ENCODE peak calls at places on chromosome 3, in nine cellular contexts. One of them, this sample, is unnamed. For H3K36me3 and H3K27me3, the result is how much of the 10 kb centered on the place peaks cover.

GRCh38 chr3:122533931-122534334 is 19.2 kb upstream of the KPNA1 start:
- DNase-seq in heart right ventricle: no peak
- DNase-seq in small intestine: peak
- DNase-seq in CD8-positive, alpha-beta memory T cell: no peak
- DNase-seq in WERI-Rb-1: no peak
- DNase-seq in cardiac muscle cell: no peak
- DNase-seq in upper lobe of right lung: no peak
- DNase-seq in psoas muscle: no peak
- DNase-seq in H7: no peak
- DNase-seq in this sample: peak

GRCh38 chr3:5012398-5012797 is 33.2 kb downstream of the BHLHE40 start:
- DNase-seq in WERI-Rb-1: no peak
- DNase-seq in H7: no peak
- DNase-seq in psoas muscle: no peak
- DNase-seq in CD8-positive, alpha-beta memory T cell: no peak
- DNase-seq in small intestine: no peak
- DNase-seq in cardiac muscle cell: no peak
- DNase-seq in heart right ventricle: no peak
- DNase-seq in upper lobe of right lung: peak
- DNase-seq in this sample: no peak

GRCh38 chr3:68116580-68116979 is 462.2 kb upstream of the SUCLG2 start:
- DNase-seq in CD8-positive, alpha-beta memory T cell: no peak
- DNase-seq in cardiac muscle cell: no peak
- DNase-seq in heart right ventricle: no peak
- DNase-seq in H7: no peak
- DNase-seq in psoas muscle: no peak
- DNase-seq in upper lobe of right lung: no peak
- DNase-seq in WERI-Rb-1: no peak
- DNase-seq in small intestine: no peak
- DNase-seq in this sample: no peak

GRCh38 chr3:40191850-40192448 is 117.6 kb upstream of the EIF1B start:
- DNase-seq in WERI-Rb-1: peak
- DNase-seq in CD8-positive, alpha-beta memory T cell: peak
- DNase-seq in heart right ventricle: peak
- DNase-seq in psoas muscle: no peak
- DNase-seq in small intestine: peak
- DNase-seq in cardiac muscle cell: peak
- DNase-seq in H7: peak
- DNase-seq in upper lobe of right lung: no peak
- DNase-seq in this sample: peak

GRCh38 chr3:53570709-53571108 is 76.3 kb downstream of the CACNA1D start:
- DNase-seq in heart right ventricle: no peak
- DNase-seq in H7: no peak
- DNase-seq in small intestine: peak
- DNase-seq in upper lobe of right lung: peak
- DNase-seq in cardiac muscle cell: no peak
- DNase-seq in psoas muscle: no peak
- DNase-seq in CD8-positive, alpha-beta memory T cell: no peak
- DNase-seq in WERI-Rb-1: no peak
- DNase-seq in this sample: peak

GRCh38 chr3:150410311-150411105 is 2.4 kb downstream of the TSC22D2 start:
- DNase-seq in CD8-positive, alpha-beta memory T cell: peak
- DNase-seq in WERI-Rb-1: peak
- DNase-seq in cardiac muscle cell: peak
- DNase-seq in upper lobe of right lung: peak
- DNase-seq in small intestine: peak
- DNase-seq in psoas muscle: peak
- DNase-seq in H7: peak
- DNase-seq in heart right ventricle: peak
- DNase-seq in this sample: no peak

GRCh38 chr3:127304121-127304744 is 16.4 kb upstream of the PRR20G start:
- DNase-seq in psoas muscle: no peak
- DNase-seq in cardiac muscle cell: peak
- DNase-seq in WERI-Rb-1: peak
- DNase-seq in heart right ventricle: no peak
- DNase-seq in H7: peak
- DNase-seq in CD8-positive, alpha-beta memory T cell: no peak
- DNase-seq in upper lobe of right lung: peak
- DNase-seq in small intestine: peak
- DNase-seq in this sample: no peak

GRCh38 chr3:184333700-184334099 is 3.7 kb upstream of the FAM131A start:
- DNase-seq in WERI-Rb-1: no peak
- DNase-seq in heart right ventricle: no peak
- DNase-seq in CD8-positive, alpha-beta memory T cell: no peak
- DNase-seq in cardiac muscle cell: no peak
- DNase-seq in H7: no peak
- DNase-seq in upper lobe of right lung: no peak
- DNase-seq in psoas muscle: peak
- DNase-seq in small intestine: no peak
- DNase-seq in this sample: no peak

GRCh38 chr3:50299929-50300680 is 900 bp upstream of the HYAL3 start:
- DNase-seq in cardiac muscle cell: no peak
- DNase-seq in CD8-positive, alpha-beta memory T cell: no peak
- DNase-seq in upper lobe of right lung: no peak
- DNase-seq in WERI-Rb-1: no peak
- DNase-seq in H7: no peak
- DNase-seq in heart right ventricle: no peak
- DNase-seq in small intestine: peak
- DNase-seq in psoas muscle: peak
- DNase-seq in this sample: no peak

GRCh38 chr3:37282996-37283395 is 108.6 kb upstream of the LRRFIP2 start:
- DNase-seq in WERI-Rb-1: no peak
- DNase-seq in heart right ventricle: no peak
- DNase-seq in psoas muscle: no peak
- DNase-seq in cardiac muscle cell: no peak
- DNase-seq in H7: no peak
- DNase-seq in small intestine: no peak
- DNase-seq in upper lobe of right lung: no peak
- DNase-seq in CD8-positive, alpha-beta memory T cell: no peak
- DNase-seq in this sample: no peak

GRCh38 chr3:156817931-156818765 is 8.0 kb upstream of the LEKR1 start:
- DNase-seq in small intestine: no peak
- DNase-seq in psoas muscle: no peak
- DNase-seq in cardiac muscle cell: no peak
- DNase-seq in WERI-Rb-1: no peak
- DNase-seq in upper lobe of right lung: no peak
- DNase-seq in CD8-positive, alpha-beta memory T cell: no peak
- DNase-seq in heart right ventricle: no peak
- DNase-seq in H7: no peak
- DNase-seq in this sample: no peak

GRCh38 chr3:11898611-11899325 is 52.1 kb upstream of the TAMM41 start:
- DNase-seq in WERI-Rb-1: no peak
- DNase-seq in upper lobe of right lung: no peak
- DNase-seq in CD8-positive, alpha-beta memory T cell: no peak
- DNase-seq in psoas muscle: no peak
- DNase-seq in heart right ventricle: no peak
- DNase-seq in H7: no peak
- DNase-seq in small intestine: no peak
- DNase-seq in cardiac muscle cell: no peak
- DNase-seq in this sample: no peak

GRCh38 chr3:130748981-130749380 is 2.4 kb upstream of the PIK3R4 start:
- DNase-seq in cardiac muscle cell: no peak
- DNase-seq in upper lobe of right lung: no peak
- DNase-seq in CD8-positive, alpha-beta memory T cell: no peak
- DNase-seq in psoas muscle: no peak
- DNase-seq in small intestine: no peak
- DNase-seq in H7: no peak
- DNase-seq in heart right ventricle: no peak
- DNase-seq in WERI-Rb-1: no peak
- DNase-seq in this sample: no peak

GRCh38 chr3:141454055-141454454 is 32.8 kb upstream of the RASA2 start:
- DNase-seq in heart right ventricle: no peak
- DNase-seq in CD8-positive, alpha-beta memory T cell: no peak
- DNase-seq in psoas muscle: no peak
- DNase-seq in H7: no peak
- DNase-seq in cardiac muscle cell: no peak
- DNase-seq in small intestine: no peak
- DNase-seq in upper lobe of right lung: no peak
- DNase-seq in WERI-Rb-1: no peak
- DNase-seq in this sample: no peak

GRCh38 chr3:46280105-46280797 is 38.0 kb downstream of the CCR3 start:
- DNase-seq in heart right ventricle: no peak
- DNase-seq in psoas muscle: no peak
- DNase-seq in H7: no peak
- DNase-seq in CD8-positive, alpha-beta memory T cell: peak
- DNase-seq in upper lobe of right lung: no peak
- DNase-seq in cardiac muscle cell: no peak
- DNase-seq in small intestine: peak
- DNase-seq in WERI-Rb-1: no peak
- DNase-seq in this sample: no peak

GRCh38 chr3:56467108-56467507 is 1.2 kb downstream of the ERC2 start:
- DNase-seq in H7: peak
- DNase-seq in psoas muscle: peak
- DNase-seq in cardiac muscle cell: peak
- DNase-seq in heart right ventricle: peak
- DNase-seq in CD8-positive, alpha-beta memory T cell: no peak
- DNase-seq in small intestine: peak
- DNase-seq in upper lobe of right lung: peak
- DNase-seq in WERI-Rb-1: peak
- DNase-seq in this sample: no peak

GRCh38 chr3:107662109-107662477 is 139.3 kb downstream of the BBX start:
- DNase-seq in CD8-positive, alpha-beta memory T cell: no peak
- DNase-seq in WERI-Rb-1: no peak
- DNase-seq in small intestine: no peak
- DNase-seq in heart right ventricle: peak
- DNase-seq in cardiac muscle cell: no peak
- DNase-seq in psoas muscle: no peak
- DNase-seq in H7: no peak
- DNase-seq in upper lobe of right lung: no peak
- DNase-seq in this sample: no peak

GRCh38 chr3:149398296-149398695 is 20.8 kb upstream of the TM4SF1 start:
- DNase-seq in upper lobe of right lung: no peak
- DNase-seq in heart right ventricle: no peak
- DNase-seq in H7: no peak
- DNase-seq in WERI-Rb-1: no peak
- DNase-seq in psoas muscle: no peak
- DNase-seq in cardiac muscle cell: no peak
- DNase-seq in CD8-positive, alpha-beta memory T cell: no peak
- DNase-seq in small intestine: no peak
- DNase-seq in this sample: no peak

DNA sequence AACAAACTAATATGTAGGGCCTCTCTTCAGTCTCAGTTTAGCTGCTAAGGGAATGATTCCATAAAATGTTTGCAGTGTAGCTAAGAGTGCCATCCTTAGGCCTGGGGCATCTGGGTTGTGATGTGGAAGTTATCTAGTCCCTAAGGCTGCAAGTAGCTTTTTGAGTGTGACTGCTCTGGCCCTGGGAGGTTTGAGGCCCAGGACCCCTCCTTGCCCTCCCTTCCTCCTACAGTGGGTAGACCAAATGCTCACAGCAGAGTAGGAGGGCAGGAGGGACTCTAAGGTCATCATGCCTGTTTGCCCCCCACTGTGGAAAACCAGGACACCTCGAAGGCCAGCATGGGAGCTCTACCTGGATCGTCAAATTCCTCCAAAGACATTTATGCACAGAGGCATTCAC is 115.0 kb downstream of the EPHB1 start:
- DNase-seq in heart right ventricle: no peak
- DNase-seq in upper lobe of right lung: no peak
- DNase-seq in cardiac muscle cell: no peak
- DNase-seq in small intestine: no peak
- DNase-seq in CD8-positive, alpha-beta memory T cell: no peak
- DNase-seq in H7: no peak
- DNase-seq in WERI-Rb-1: no peak
- DNase-seq in psoas muscle: no peak
- DNase-seq in this sample: no peak
- H3K36me3 ChIP-seq in heart right ventricle: under half
- H3K36me3 ChIP-seq in upper lobe of right lung: under half
- H3K36me3 ChIP-seq in cardiac muscle cell: under half
- H3K36me3 ChIP-seq in small intestine: under half
- H3K36me3 ChIP-seq in CD8-positive, alpha-beta memory T cell: under half
- H3K36me3 ChIP-seq in H7: under half
- H3K36me3 ChIP-seq in WERI-Rb-1: under half
- H3K36me3 ChIP-seq in psoas muscle: under half
- H3K36me3 ChIP-seq in this sample: under half

GRCh38 chr3:38658886-38659285 is 9.4 kb upstream of the SCN5A start:
- DNase-seq in psoas muscle: no peak
- DNase-seq in H7: no peak
- DNase-seq in cardiac muscle cell: peak
- DNase-seq in WERI-Rb-1: no peak
- DNase-seq in CD8-positive, alpha-beta memory T cell: no peak
- DNase-seq in upper lobe of right lung: no peak
- DNase-seq in small intestine: no peak
- DNase-seq in heart right ventricle: no peak
- DNase-seq in this sample: no peak
- H3K27me3 ChIP-seq in psoas muscle: under half
- H3K27me3 ChIP-seq in H7: under half
- H3K27me3 ChIP-seq in cardiac muscle cell: under half
- H3K27me3 ChIP-seq in WERI-Rb-1: under half
- H3K27me3 ChIP-seq in CD8-positive, alpha-beta memory T cell: under half
- H3K27me3 ChIP-seq in upper lobe of right lung: half or more
- H3K27me3 ChIP-seq in small intestine: under half
- H3K27me3 ChIP-seq in heart right ventricle: half or more
- H3K27me3 ChIP-seq in this sample: under half

GRCh38 chr3:128889139-128889894 is 9.9 kb downstream of the ACAD9 start:
- DNase-seq in cardiac muscle cell: no peak
- DNase-seq in WERI-Rb-1: no peak
- DNase-seq in heart right ventricle: no peak
- DNase-seq in upper lobe of right lung: no peak
- DNase-seq in CD8-positive, alpha-beta memory T cell: no peak
- DNase-seq in small intestine: peak
- DNase-seq in H7: no peak
- DNase-seq in psoas muscle: no peak
- DNase-seq in this sample: no peak
- H3K36me3 ChIP-seq in cardiac muscle cell: under half
- H3K36me3 ChIP-seq in WERI-Rb-1: under half
- H3K36me3 ChIP-seq in heart right ventricle: half or more
- H3K36me3 ChIP-seq in upper lobe of right lung: under half
- H3K36me3 ChIP-seq in CD8-positive, alpha-beta memory T cell: under half
- H3K36me3 ChIP-seq in small intestine: under half
- H3K36me3 ChIP-seq in H7: under half
- H3K36me3 ChIP-seq in psoas muscle: under half
- H3K36me3 ChIP-seq in this sample: under half

GRCh38 chr3:71759401-71759800 is 5.7 kb downstream of the GPR27 start:
- DNase-seq in cardiac muscle cell: no peak
- DNase-seq in upper lobe of right lung: no peak
- DNase-seq in heart right ventricle: no peak
- DNase-seq in CD8-positive, alpha-beta memory T cell: no peak
- DNase-seq in WERI-Rb-1: no peak
- DNase-seq in small intestine: no peak
- DNase-seq in psoas muscle: no peak
- DNase-seq in H7: no peak
- DNase-seq in this sample: no peak

GRCh38 chr3:71754610-71755253 is 1.1 kb downstream of the GPR27 start:
- DNase-seq in cardiac muscle cell: no peak
- DNase-seq in psoas muscle: no peak
- DNase-seq in small intestine: no peak
- DNase-seq in upper lobe of right lung: no peak
- DNase-seq in heart right ventricle: no peak
- DNase-seq in WERI-Rb-1: no peak
- DNase-seq in CD8-positive, alpha-beta memory T cell: no peak
- DNase-seq in H7: no peak
- DNase-seq in this sample: no peak

DNA sequence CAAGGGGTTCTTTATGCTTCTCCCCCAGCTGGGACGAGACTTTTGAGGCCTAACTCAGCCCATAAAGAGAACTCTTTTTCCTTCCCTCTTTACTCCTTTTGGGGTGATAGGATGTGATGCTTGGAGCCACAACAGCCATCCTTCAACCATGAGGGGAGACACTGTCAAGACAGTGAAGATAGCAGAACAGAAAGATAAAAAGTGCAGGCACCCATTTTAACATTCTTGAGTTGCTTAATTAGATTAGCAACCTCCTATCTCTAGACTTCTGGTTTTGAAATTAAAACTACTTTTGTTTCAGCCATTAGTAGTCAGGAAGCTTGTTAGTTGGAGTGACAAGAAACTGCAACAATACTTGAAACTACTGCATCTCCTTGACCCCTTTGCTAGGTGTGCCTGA is 6.5 kb downstream of the GPR27 start:
- DNase-seq in small intestine: no peak
- DNase-seq in WERI-Rb-1: no peak
- DNase-seq in psoas muscle: no peak
- DNase-seq in upper lobe of right lung: no peak
- DNase-seq in heart right ventricle: no peak
- DNase-seq in H7: no peak
- DNase-seq in CD8-positive, alpha-beta memory T cell: no peak
- DNase-seq in cardiac muscle cell: no peak
- DNase-seq in this sample: no peak
- H3K27me3 ChIP-seq in small intestine: under half
- H3K27me3 ChIP-seq in WERI-Rb-1: under half
- H3K27me3 ChIP-seq in psoas muscle: under half
- H3K27me3 ChIP-seq in upper lobe of right lung: under half
- H3K27me3 ChIP-seq in heart right ventricle: under half
- H3K27me3 ChIP-seq in H7: under half
- H3K27me3 ChIP-seq in CD8-positive, alpha-beta memory T cell: under half
- H3K27me3 ChIP-seq in cardiac muscle cell: under half
- H3K27me3 ChIP-seq in this sample: under half

This sample was measured in Panc1.